ENCODE peak calls at places on chromosome 15, in nine cellular contexts. L is stimulated activated naive CD8-positive, alpha-beta T cell treated with anti-CD3 and anti-CD28 coated beads, Interleukin-15, Interleukin-2, amounts not matched to agents 100 U/mL and 50 U/mL, for 24 hours; T is type B pancreatic cell; M is PC-3; A is M059J; Z is HTR-8/SVneo; X is T-helper 1 cell; V is LHCN-M2; K is EH. P is an unnamed sample.

GRCh38 chr15:31397851-31398661 is 71.4 kb downstream of the KLF13 start:
- DNase-seq in L (no peak), T (no peak), M (no peak), A (no peak), Z (no peak), X (no peak), V (no peak), K (no peak), P (no peak)

GRCh38 chr15:51104512-51104911 is 9.8 kb upstream of the TNFAIP8L3 start:
- DNase-seq in L (no peak), T (no peak), M (no peak), A (peak), Z (no peak), X (no peak), V (peak), K (no peak), P (no peak)

GRCh38 chr15:75864213-75865059 is 21.2 kb downstream of the UBE2Q2 start:
- DNase-seq in L (no peak), T (no peak), M (no peak), A (no peak), Z (no peak), X (no peak), V (no peak), K (no peak), P (no peak)

GRCh38 chr15:27847775-27848710 is 251.1 kb downstream of the OCA2 start:
- DNase-seq in L (no peak), T (no peak), M (no peak), A (no peak), Z (no peak), X (no peak), V (no peak), K (no peak), P (no peak)

GRCh38 chr15:77029166-77030041 is 34.5 kb downstream of the PSTPIP1 start:
- DNase-seq in L (peak), T (peak), M (no peak), A (no peak), Z (no peak), X (no peak), V (no peak), K (no peak), P (peak)

GRCh38 chr15:68644088-68644904 is 65.5 kb downstream of the CORO2B start:
- DNase-seq in L (no peak), T (no peak), M (peak), A (peak), Z (no peak), X (no peak), V (peak), K (peak), P (no peak)

GRCh38 chr15:91871138-91871537 is 17.6 kb downstream of the SLCO3A1 start:
- DNase-seq in L (no peak), T (no peak), M (no peak), A (no peak), Z (no peak), X (no peak), V (no peak), K (no peak), P (no peak)

GRCh38 chr15:66298803-66299251 is 5.5 kb downstream of the DIS3L start:
- DNase-seq in L (no peak), T (no peak), M (no peak), A (no peak), Z (no peak), X (no peak), V (no peak), K (no peak), P (no peak)

GRCh38 chr15:84079885-84080777 is 155.4 kb upstream of the GOLGA6L4 start:
- DNase-seq in L (peak), T (peak), M (no peak), A (peak), Z (no peak), X (no peak), V (peak), K (peak), P (peak)

GRCh38 chr15:56076651-56077050 is 83.2 kb upstream of the NEDD4 start:
- DNase-seq in L (no peak), T (no peak), M (no peak), A (no peak), Z (no peak), X (no peak), V (no peak), K (no peak), P (no peak)

GRCh38 chr15:60392601-60392985 is 5.2 kb downstream of the ANXA2 start:
- DNase-seq in L (no peak), T (no peak), M (peak), A (peak), Z (no peak), X (no peak), V (peak), K (peak), P (peak)

GRCh38 chr15:88300861-88301260 is 44.3 kb upstream of the NTRK3 start:
- DNase-seq in L (no peak), T (no peak), M (no peak), A (no peak), Z (no peak), X (no peak), V (no peak), K (no peak), P (no peak)

GRCh38 chr15:90650956-90651689 is 66.0 kb upstream of the BLM start:
- DNase-seq in L (no peak), T (no peak), M (no peak), A (no peak), Z (no peak), X (no peak), V (no peak), K (no peak), P (no peak)

GRCh38 chr15:92883643-92884458 is 16.3 kb upstream of the CHD2 start:
- DNase-seq in L (no peak), T (no peak), M (no peak), A (peak), Z (no peak), X (peak), V (peak), K (peak), P (no peak)

GRCh38 chr15:74869726-74870407 is 3.3 kb downstream of the SCAMP2 start:
- DNase-seq in L (peak), T (no peak), M (no peak), A (no peak), Z (no peak), X (no peak), V (peak), K (peak), P (peak)

GRCh38 chr15:91336691-91337090 is 236.6 kb downstream of the SV2B start:
- DNase-seq in L (no peak), T (no peak), M (no peak), A (no peak), Z (no peak), X (no peak), V (no peak), K (no peak), P (no peak)

GRCh38 chr15:84714816-84715215 is 1.1 kb downstream of the SEC11A start:
- DNase-seq in L (no peak), T (no peak), M (no peak), A (no peak), Z (no peak), X (no peak), V (no peak), K (no peak), P (no peak)

GRCh38 chr15:27816790-27817189 is 282.3 kb downstream of the OCA2 start:
- DNase-seq in L (no peak), T (no peak), M (no peak), A (no peak), Z (no peak), X (no peak), V (no peak), K (no peak), P (no peak)

GRCh38 chr15:69395991-69396390 is 18.2 kb upstream of the KIF23 start:
- DNase-seq in L (no peak), T (no peak), M (no peak), A (no peak), Z (no peak), X (no peak), V (no peak), K (no peak), P (no peak)

GRCh38 chr15:39585394-39585841 is 4.5 kb downstream of the THBS1 start:
- DNase-seq in L (no peak), T (no peak), M (no peak), A (peak), Z (no peak), X (no peak), V (peak), K (peak), P (no peak)

GRCh38 chr15:29812384-29812694 is 9.9 kb downstream of the TJP1 start:
- DNase-seq in L (no peak), T (no peak), M (peak), A (peak), Z (no peak), X (no peak), V (peak), K (peak), P (no peak)

GRCh38 chr15:40274350-40275274 is 8.3 kb downstream of the ANKRD63 start:
- DNase-seq in L (peak), T (peak), M (peak), A (peak), Z (peak), X (peak), V (peak), K (peak), P (peak)

GRCh38 chr15:85754993-85755392 is 39.7 kb downstream of the KLHL25 start:
- DNase-seq in L (no peak), T (no peak), M (no peak), A (no peak), Z (no peak), X (no peak), V (no peak), K (no peak), P (no peak)

GRCh38 chr15:98524838-98525540 is 123.3 kb upstream of the IGF1R start:
- DNase-seq in L (no peak), T (no peak), M (no peak), A (no peak), Z (no peak), X (no peak), V (no peak), K (no peak), P (no peak)

GRCh38 chr15:33226559-33227181 is 32.2 kb upstream of the FMN1 start:
- DNase-seq in L (peak), T (no peak), M (peak), A (peak), Z (no peak), X (peak), V (peak), K (peak), P (peak)

GRCh38 chr15:64775551-64776401 is at the start of gene RBPMS2:
- DNase-seq in L (no peak), T (no peak), M (no peak), A (peak), Z (peak), X (no peak), V (no peak), K (peak), P (peak)

GRCh38 chr15:70974004-70974832 is 81.6 kb downstream of the LRRC49 start:
- DNase-seq in L (no peak), T (no peak), M (peak), A (peak), Z (peak), X (no peak), V (peak), K (peak), P (no peak)

GRCh38 chr15:99566157-99566900 is 545 bp downstream of the MEF2A start:
- DNase-seq in L (peak), T (no peak), M (peak), A (peak), Z (peak), X (no peak), V (no peak), K (peak), P (peak)

GRCh38 chr15:68265674-68266073 is 11.9 kb upstream of the FEM1B start:
- DNase-seq in L (no peak), T (no peak), M (peak), A (no peak), Z (no peak), X (no peak), V (no peak), K (no peak), P (no peak)